ENCODE peak calls at places on chromosomes 6 and 20, in seven cellular contexts. N, Q, A, D, U, I and J are unnamed samples.

GRCh38 chr6:138844203-138844602 is 48.3 kb downstream of the ECT2L start:
- DNase-seq in U (peak), I (no peak), Q (no peak), D (no peak), A (no peak), N (no peak), J (peak)

GRCh38 chr6:165571068-165571682 is 91.9 kb downstream of the PDE10A start:
- DNase-seq in D (no peak), A (no peak), I (no peak), U (no peak), Q (no peak), N (no peak), J (no peak)

GRCh38 chr6:2072450-2072849 is 173.0 kb downstream of the GMDS start:
- DNase-seq in A (no peak), D (no peak), N (no peak), I (no peak), U (no peak), Q (no peak), J (no peak)

GRCh38 chr6:132115714-132116366 is 164.7 kb upstream of the CCN2 start:
- DNase-seq in I (no peak), U (no peak), N (no peak), A (no peak), Q (no peak), D (no peak), J (no peak)

GRCh38 chr20:3814928-3815495 is 5.3 kb upstream of the AP5S1 start:
- DNase-seq in D (no peak), N (peak), U (no peak), I (no peak), A (no peak), Q (no peak), J (no peak)

GRCh38 chr6:154352898-154353585 is 3.6 kb downstream of the IPCEF1 start:
- DNase-seq in A (no peak), I (no peak), U (no peak), N (no peak), D (peak), Q (peak), J (no peak)

GRCh38 chr6:12595161-12595792 is 121.3 kb upstream of the PHACTR1 start:
- DNase-seq in U (no peak), D (no peak), I (no peak), A (no peak), Q (no peak), N (no peak), J (no peak)

GRCh38 chr6:148758492-148758891 is 11.7 kb downstream of the UST start:
- DNase-seq in U (no peak), I (no peak), N (no peak), A (no peak), Q (peak), D (no peak), J (no peak)

GRCh38 chr6:140311146-140311545 is 936.7 kb upstream of the CITED2 start:
- DNase-seq in I (no peak), U (no peak), Q (no peak), A (no peak), D (no peak), N (no peak), J (no peak)

GRCh38 chr6:87682310-87682709 is 19.7 kb downstream of the AKIRIN2 start:
- DNase-seq in D (no peak), U (no peak), A (no peak), I (no peak), Q (no peak), N (no peak), J (no peak)

GRCh38 chr6:23174781-23175361 is 605.5 kb downstream of the HDGFL1 start:
- DNase-seq in Q (no peak), A (no peak), I (peak), D (no peak), U (no peak), N (no peak), J (no peak)

GRCh38 chr6:21080221-21080620 is 513.3 kb upstream of the SOX4 start:
- DNase-seq in U (no peak), Q (no peak), A (no peak), N (no peak), I (no peak), D (no peak), J (no peak)

GRCh38 chr6:158962371-158962770 is 37.6 kb downstream of the RSPH3 start:
- DNase-seq in U (no peak), N (no peak), I (no peak), A (no peak), Q (no peak), D (no peak), J (no peak)

GRCh38 chr6:2469428-2469827 is 224.0 kb upstream of the GMDS start:
- DNase-seq in Q (no peak), N (no peak), D (no peak), U (no peak), I (no peak), A (no peak), J (no peak)

GRCh38 chr6:72699142-72699541 is 77.3 kb downstream of the KCNQ5 start:
- DNase-seq in I (no peak), Q (no peak), D (no peak), N (no peak), U (no peak), A (no peak), J (no peak)

GRCh38 chr6:28355743-28356665 is 6.3 kb downstream of the ZKSCAN3 start:
- DNase-seq in Q (peak), N (peak), D (no peak), U (peak), A (peak), I (peak), J (peak)
- TF ChIP-seq POLR2A in Q (no peak), N (peak), D (no peak), U (no peak), A (peak), I (no peak), J (no peak)

DNA sequence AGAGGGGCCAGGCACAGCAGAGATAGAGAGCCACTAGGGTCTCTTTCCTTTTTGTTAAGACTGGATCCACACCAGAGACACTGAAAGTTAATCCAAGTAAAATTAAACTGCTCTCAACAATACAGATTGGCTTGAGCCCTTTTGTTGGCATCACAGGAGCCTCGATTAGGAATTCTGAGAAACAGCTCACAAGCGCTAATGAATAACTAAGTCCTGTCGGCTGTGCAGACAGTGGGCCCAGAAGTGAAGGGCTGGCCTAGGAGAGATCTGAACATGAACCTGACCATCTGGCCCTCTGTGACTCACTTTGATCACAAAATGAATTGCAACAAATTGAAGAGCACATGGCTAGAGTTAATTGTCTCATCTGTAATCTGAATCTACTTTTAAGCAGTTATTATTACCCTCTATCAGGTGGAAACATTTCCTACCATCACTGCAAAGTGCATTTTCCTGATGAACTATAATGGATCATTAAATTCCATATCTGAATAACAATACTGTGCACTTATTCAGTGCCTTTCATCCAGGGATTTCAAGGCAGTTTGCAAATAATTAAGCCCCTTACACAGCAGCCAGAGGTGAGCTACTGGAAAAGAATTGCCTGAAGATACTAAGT is 3.2 kb downstream of the BACH2 start:
- DNase-seq in D (no peak), N (no peak), U (no peak), I (no peak), Q (no peak), A (peak), J (no peak)
- TF ChIP-seq POLR2A in D (no peak), N (no peak), U (no peak), I (no peak), Q (no peak), A (no peak), J (no peak)

DNA sequence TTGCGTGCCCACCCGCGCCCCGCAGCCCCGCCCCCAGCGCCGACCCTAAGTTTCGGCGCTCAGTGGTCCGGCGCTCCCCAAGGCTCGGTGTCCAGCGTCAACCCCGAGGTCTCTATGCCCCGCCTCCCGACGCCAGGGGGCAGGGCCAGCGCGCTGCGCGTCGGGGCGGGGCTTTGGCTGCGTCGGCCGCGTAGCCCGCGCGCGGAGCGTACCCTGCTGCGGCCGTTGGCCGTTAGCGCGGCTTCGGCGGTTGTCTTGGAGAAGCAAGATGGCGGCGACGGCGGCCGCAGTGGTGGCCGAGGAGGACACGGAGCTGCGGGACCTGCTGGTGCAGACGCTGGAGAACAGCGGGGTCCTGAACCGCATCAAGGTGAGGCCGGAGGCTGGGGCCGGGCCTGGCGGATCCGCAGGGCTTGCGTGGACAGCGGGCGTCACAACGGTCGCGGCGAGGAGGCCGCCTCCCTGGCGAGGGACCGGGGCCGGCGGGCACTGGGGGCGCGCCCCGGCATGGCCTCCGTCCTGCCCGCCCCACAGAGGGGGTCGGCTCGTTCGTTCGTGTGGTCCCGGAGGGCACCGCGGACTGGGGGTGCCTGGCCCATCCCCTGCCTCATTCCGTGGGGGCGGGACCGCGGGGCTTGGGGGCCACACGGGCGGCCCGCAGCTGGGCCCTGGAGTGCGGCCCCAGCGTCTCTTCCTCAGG is at the start of gene CEP43:
- DNase-seq in D (peak), Q (peak), I (peak), U (peak), A (peak), N (peak), J (peak)
- TF ChIP-seq POLR2A in D (no peak), Q (peak), I (peak), U (no peak), A (peak), N (no peak), J (peak)

DNA sequence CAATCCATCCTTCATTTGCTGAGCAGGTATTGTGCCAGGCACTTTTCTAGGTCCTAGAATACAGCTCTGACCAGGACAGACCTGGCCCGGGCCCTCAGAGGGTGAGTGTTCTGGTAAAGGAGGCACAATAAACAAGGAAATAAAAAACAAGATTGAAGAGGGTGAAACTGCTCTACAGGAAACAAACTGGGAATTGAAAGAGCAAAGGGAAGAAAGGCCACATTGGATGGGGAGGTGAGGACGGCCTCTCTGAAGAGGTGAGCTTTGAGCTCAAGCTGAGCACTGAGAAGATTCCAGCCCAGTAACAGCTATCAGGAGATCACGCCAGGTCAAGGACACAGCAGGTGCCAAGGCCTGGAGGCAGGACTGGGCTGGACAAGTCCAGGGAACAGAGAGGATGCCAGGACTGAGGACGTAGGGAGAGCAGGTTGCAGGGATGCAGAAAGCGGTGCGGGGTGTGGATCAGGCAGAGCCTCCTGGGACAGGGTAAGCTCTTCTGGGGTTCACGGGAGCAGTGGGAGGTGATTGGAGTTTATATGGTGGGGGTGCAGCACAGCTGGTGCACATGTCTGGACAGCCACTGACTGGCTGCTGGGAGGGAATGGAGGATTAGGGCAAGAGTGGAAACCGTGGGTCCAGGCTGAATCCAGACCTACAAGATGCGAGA is 433.3 kb downstream of the PREX1 start:
- DNase-seq in A (no peak), N (no peak), I (no peak), U (no peak), D (no peak), Q (no peak), J (no peak)
- TF ChIP-seq POLR2A in A (no peak), N (no peak), I (no peak), U (no peak), D (no peak), Q (no peak), J (no peak)

DNA sequence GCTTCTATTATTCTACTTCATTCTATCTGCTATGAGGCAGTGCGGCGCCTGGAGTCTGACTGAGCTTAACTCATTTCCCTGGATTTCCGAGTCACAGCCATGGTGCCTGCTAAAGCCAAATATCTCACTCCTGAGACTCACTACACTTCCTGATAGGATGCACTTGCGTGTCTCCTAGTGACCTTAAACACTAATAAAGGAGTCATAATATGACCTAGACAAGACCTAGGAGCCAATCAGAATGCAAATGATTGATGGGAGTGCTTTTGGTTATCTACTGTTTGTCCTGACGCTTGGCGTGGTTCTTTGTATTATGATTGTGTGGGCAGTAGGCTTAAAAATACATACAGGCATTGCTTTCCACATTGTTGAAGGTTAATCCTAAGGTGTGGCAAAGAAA is 161.2 kb upstream of the HEY2 start:
- DNase-seq in Q (no peak), U (no peak), N (no peak), A (no peak), I (no peak), D (no peak), J (no peak)
- TF ChIP-seq POLR2A in Q (no peak), U (no peak), N (no peak), A (no peak), I (no peak), D (no peak), J (no peak)

DNA sequence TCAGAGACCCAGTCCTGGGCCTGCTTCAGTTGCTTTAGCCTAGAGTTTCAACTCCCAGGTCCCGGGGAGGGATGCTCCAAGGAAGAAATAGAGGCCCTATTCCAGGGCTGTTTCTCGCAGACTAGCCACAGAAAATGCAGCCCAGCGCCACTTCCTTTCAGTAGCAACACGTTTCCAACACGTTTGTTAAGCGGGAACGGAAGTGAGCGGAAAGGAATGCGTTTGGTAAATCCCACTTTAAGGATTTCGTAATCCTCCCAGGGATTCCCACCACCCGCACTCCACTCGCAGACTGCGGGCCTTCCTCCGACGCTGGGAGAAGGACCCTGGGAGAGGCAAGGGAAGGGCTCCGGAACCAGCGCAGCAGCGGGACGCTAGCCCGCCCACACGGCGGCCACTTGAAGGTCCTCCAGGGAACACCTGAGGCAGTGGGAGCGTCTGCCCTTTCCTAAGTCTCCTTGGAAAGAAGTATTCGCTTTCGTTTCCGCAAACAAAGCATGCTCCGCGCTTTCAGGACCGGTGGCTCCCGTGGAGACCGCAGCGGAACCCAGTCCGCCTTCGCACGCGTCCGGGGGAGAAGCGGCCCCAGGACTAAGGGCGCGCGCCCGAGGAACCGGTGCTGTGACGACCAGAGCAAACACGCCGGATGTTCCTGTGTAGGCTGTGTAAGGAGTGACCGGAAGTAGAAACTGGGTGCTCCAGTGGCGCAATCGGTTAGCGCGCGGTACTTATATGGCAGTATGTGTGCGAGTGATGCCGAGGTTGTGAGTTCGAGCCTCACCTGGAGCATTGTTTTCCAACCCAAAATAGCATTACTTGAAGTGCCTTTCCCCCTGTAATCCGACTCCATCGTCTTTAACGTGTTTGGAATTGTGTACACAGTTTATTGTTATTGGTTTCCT is 227.6 kb upstream of the PRSS16 start:
- DNase-seq in I (peak), Q (peak), N (peak), D (peak), U (peak), A (peak), J (peak)
- TF ChIP-seq POLR2A in I (peak), Q (no peak), N (peak), D (no peak), U (peak), A (peak), J (no peak)

GRCh38 chr6:167268683-167269280 is 22.3 kb upstream of the UNC93A start:
- DNase-seq in D (no peak), U (no peak), Q (no peak), A (peak), N (no peak), I (no peak), J (no peak)
- TF ChIP-seq POLR2A in D (no peak), U (no peak), Q (no peak), A (peak), N (no peak), I (no peak), J (no peak)

GRCh38 chr6:11224252-11224965 is 8.1 kb downstream of the NEDD9 start:
- DNase-seq in D (no peak), A (no peak), N (no peak), I (no peak), U (no peak), Q (no peak), J (no peak)
- TF ChIP-seq POLR2A in D (no peak), A (no peak), N (peak), I (no peak), U (no peak), Q (no peak), J (no peak)

DNA sequence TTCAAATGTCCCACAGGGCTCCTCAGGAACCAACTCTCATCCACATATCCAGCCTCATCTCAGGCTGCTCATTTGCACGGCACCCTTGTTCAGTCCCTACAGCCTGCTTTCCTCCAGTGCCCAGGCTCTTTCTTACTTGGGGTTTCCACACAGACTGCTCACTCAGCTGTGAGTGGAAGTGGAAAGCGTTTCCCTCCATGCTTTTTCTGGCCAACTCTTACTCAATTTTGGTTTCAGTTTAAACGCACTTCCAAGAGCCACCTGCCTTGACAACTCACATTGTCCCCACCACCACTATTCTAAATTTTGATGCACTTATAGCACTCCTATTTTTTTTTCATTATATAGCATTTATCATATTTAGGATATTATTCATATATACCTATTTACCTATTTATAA is 367.1 kb downstream of the PKHD1 start:
- DNase-seq in U (no peak), I (no peak), Q (no peak), A (peak), N (no peak), D (no peak), J (no peak)
- TF ChIP-seq POLR2A in U (no peak), I (no peak), Q (no peak), A (no peak), N (no peak), D (no peak), J (no peak)

GRCh38 chr20:34997171-34997570 is 41.5 kb downstream of the MYH7B start:
- DNase-seq in D (no peak), Q (no peak), I (no peak), A (no peak), N (peak), U (peak), J (peak)

GRCh38 chr20:34998331-34998950 is 42.8 kb downstream of the MYH7B start:
- DNase-seq in U (no peak), N (no peak), A (no peak), Q (no peak), I (no peak), D (no peak), J (no peak)

GRCh38 chr20:34999021-34999451 is 43.4 kb downstream of the MYH7B start:
- DNase-seq in D (no peak), N (no peak), A (no peak), Q (no peak), I (no peak), U (no peak), J (no peak)

GRCh38 chr20:34996243-34996984 is 40.7 kb downstream of the MYH7B start:
- DNase-seq in Q (no peak), N (no peak), U (no peak), A (no peak), D (no peak), I (no peak), J (no peak)

DNA sequence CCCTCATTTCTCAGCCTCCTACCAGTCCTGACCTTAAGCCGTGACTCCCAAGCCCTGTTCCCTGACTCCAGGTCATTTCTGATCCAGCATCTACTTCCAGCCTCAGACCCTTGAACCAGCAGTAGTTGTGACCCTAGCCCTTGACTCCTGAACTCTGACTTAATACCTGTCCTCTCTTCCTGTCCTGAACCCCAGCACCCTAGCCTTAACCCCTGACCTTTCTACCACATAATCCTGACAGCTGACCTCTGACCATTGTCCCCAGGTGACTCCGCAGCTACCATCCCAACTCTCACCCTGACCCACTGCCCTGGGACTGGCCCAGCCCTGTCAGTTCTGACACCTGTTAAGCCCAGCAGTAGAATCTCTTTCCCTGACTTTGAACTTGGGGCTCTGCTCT is 42.1 kb downstream of the MYH7B start:
- DNase-seq in D (no peak), A (no peak), U (no peak), N (no peak), I (no peak), Q (no peak), J (no peak)
- TF ChIP-seq POLR2A in D (no peak), A (no peak), U (no peak), N (no peak), I (no peak), Q (no peak), J (no peak)